ENCODE peak calls at places on chromosomes 4 and X, in five cellular contexts. One of them, this sample, is unnamed.

GRCh38 chrX:69618803-69619202 is 2.9 kb downstream of the EDA start:
- DNase-seq in right lobe of liver: no peak
- DNase-seq in psoas muscle: no peak
- DNase-seq in testis: peak; percentile 14
- DNase-seq in A549: no peak
- DNase-seq in this sample: peak; percentile 17

GRCh38 chr4:121096629-121097028 is 24.3 kb upstream of the NDNF start:
- DNase-seq in right lobe of liver: no peak
- DNase-seq in psoas muscle: no peak
- DNase-seq in testis: no peak
- DNase-seq in A549: no peak
- DNase-seq in this sample: no peak

GRCh38 chr4:12844111-12844510 is 640.0 kb downstream of the RAB28 start:
- DNase-seq in right lobe of liver: no peak
- DNase-seq in psoas muscle: no peak
- DNase-seq in testis: no peak
- DNase-seq in A549: no peak
- DNase-seq in this sample: no peak

GRCh38 chr4:139986621-139987510 is 167.1 kb downstream of the MAML3 start:
- DNase-seq in right lobe of liver: no peak
- DNase-seq in psoas muscle: no peak
- DNase-seq in testis: no peak
- DNase-seq in A549: no peak
- DNase-seq in this sample: peak; percentile 22

GRCh38 chr4:5708171-5708828 is at the start of gene EVC2:
- DNase-seq in right lobe of liver: peak; percentile 54
- DNase-seq in psoas muscle: peak; percentile 81
- DNase-seq in testis: peak; percentile 74
- DNase-seq in A549: peak; percentile 13
- DNase-seq in this sample: peak; percentile 85

GRCh38 chrX:11672213-11672612 is 6.5 kb upstream of the ARHGAP6 start:
- DNase-seq in right lobe of liver: no peak
- DNase-seq in psoas muscle: no peak
- DNase-seq in testis: no peak
- DNase-seq in A549: no peak
- DNase-seq in this sample: no peak

GRCh38 chr4:66091801-66092200 is 421.5 kb upstream of the EPHA5 start:
- DNase-seq in right lobe of liver: no peak
- DNase-seq in psoas muscle: no peak
- DNase-seq in testis: no peak
- DNase-seq in A549: no peak
- DNase-seq in this sample: no peak

GRCh38 chr4:4364061-4364460 is 22.8 kb upstream of the NSG1 start:
- DNase-seq in right lobe of liver: no peak
- DNase-seq in psoas muscle: no peak
- DNase-seq in testis: no peak
- DNase-seq in A549: no peak
- DNase-seq in this sample: no peak

GRCh38 chrX:1502853-1503252 is 34.1 kb downstream of the P2RY8 start:
- DNase-seq in right lobe of liver: no peak
- DNase-seq in psoas muscle: no peak
- DNase-seq in testis: no peak
- DNase-seq in A549: no peak
- DNase-seq in this sample: no peak

GRCh38 chrX:1496076-1496475 is 40.9 kb downstream of the P2RY8 start:
- DNase-seq in right lobe of liver: no peak
- DNase-seq in psoas muscle: no peak
- DNase-seq in testis: no peak
- DNase-seq in A549: no peak
- DNase-seq in this sample: no peak

GRCh38 chrX:1506916-1507315 is 30.1 kb downstream of the P2RY8 start:
- DNase-seq in right lobe of liver: no peak
- DNase-seq in psoas muscle: no peak
- DNase-seq in testis: no peak
- DNase-seq in A549: no peak
- DNase-seq in this sample: no peak

GRCh38 chrX:1502241-1502640 is 34.7 kb downstream of the P2RY8 start:
- DNase-seq in right lobe of liver: no peak
- DNase-seq in psoas muscle: no peak
- DNase-seq in testis: no peak
- DNase-seq in A549: no peak
- DNase-seq in this sample: no peak

GRCh38 chrX:1500701-1501624 is 36.0 kb downstream of the P2RY8 start:
- DNase-seq in right lobe of liver: no peak
- DNase-seq in psoas muscle: no peak
- DNase-seq in testis: no peak
- DNase-seq in A549: no peak
- DNase-seq in this sample: no peak
- H3K4me3 ChIP-seq in right lobe of liver: no peak overlapping the region
- H3K4me3 ChIP-seq in psoas muscle: peak overlapping the region; percentile 38
- H3K4me3 ChIP-seq in testis: no peak overlapping the region
- H3K4me3 ChIP-seq in A549: no peak overlapping the region
- H3K4me3 ChIP-seq in this sample: peak overlapping the region; percentile 15

GRCh38 chr4:118972167-118972566 is 83.5 kb downstream of the SYNPO2 start:
- DNase-seq in right lobe of liver: no peak
- DNase-seq in psoas muscle: no peak
- DNase-seq in testis: peak; percentile 21
- DNase-seq in A549: no peak
- DNase-seq in this sample: no peak
- H3K4me1 ChIP-seq in right lobe of liver: peaks cover 9% of the 10 kb centered on the region
- H3K4me1 ChIP-seq in psoas muscle: peaks cover 51% of the 10 kb centered on the region
- H3K4me1 ChIP-seq in testis: peaks cover 34% of the 10 kb centered on the region
- H3K4me1 ChIP-seq in A549: peaks cover 3% of the 10 kb centered on the region
- H3K4me1 ChIP-seq in this sample: peaks cover 82% of the 10 kb centered on the region

DNA sequence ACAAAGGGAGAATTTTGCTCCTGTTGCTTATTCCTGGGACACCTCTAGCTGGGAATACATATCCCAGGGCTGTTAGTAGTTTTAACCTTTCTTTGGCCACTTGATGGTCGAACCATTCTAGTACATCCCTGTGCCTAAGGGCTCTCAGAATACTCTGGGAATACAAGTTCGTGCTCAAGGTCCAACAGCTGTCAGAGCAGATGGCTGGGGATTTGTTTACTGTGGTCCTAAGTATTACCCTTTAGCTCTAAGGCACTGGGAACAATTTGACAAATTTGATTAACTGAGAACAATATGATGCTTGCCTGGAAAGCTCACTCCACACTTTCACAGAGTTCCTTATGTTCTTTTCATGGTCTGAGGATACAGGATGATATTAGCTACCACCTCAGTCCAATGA is 47.3 kb upstream of the PHOX2B start:
- DNase-seq in right lobe of liver: no peak
- DNase-seq in psoas muscle: no peak
- DNase-seq in testis: no peak
- DNase-seq in A549: no peak
- DNase-seq in this sample: no peak
- H3K4me3 ChIP-seq in right lobe of liver: no peak overlapping the region
- H3K4me3 ChIP-seq in psoas muscle: no peak overlapping the region
- H3K4me3 ChIP-seq in testis: no peak overlapping the region
- H3K4me3 ChIP-seq in A549: no peak overlapping the region
- H3K4me3 ChIP-seq in this sample: no peak overlapping the region

GRCh38 chrX:147912093-147912801 is 528 bp downstream of the FMR1 start:
- DNase-seq in right lobe of liver: peak; percentile 28
- DNase-seq in psoas muscle: peak; percentile 16
- DNase-seq in testis: peak; percentile 35
- DNase-seq in A549: peak; percentile 22
- DNase-seq in this sample: peak; percentile 41

GRCh38 chrX:147916375-147916968 is 4.8 kb downstream of the FMR1 start:
- DNase-seq in right lobe of liver: no peak
- DNase-seq in psoas muscle: no peak
- DNase-seq in testis: no peak
- DNase-seq in A549: no peak
- DNase-seq in this sample: no peak

GRCh38 chrX:147913570-147913969 is 1.9 kb downstream of the FMR1 start:
- DNase-seq in right lobe of liver: no peak
- DNase-seq in psoas muscle: no peak
- DNase-seq in testis: no peak
- DNase-seq in A549: no peak
- DNase-seq in this sample: no peak

GRCh38 chrX:147911192-147912022 is at the start of gene FMR1:
- DNase-seq in right lobe of liver: peak; percentile 94
- DNase-seq in psoas muscle: peak; percentile 92
- DNase-seq in testis: peak; percentile 96
- DNase-seq in A549: peak; percentile 94
- DNase-seq in this sample: peak; percentile 96

GRCh38 chrX:147914609-147915008 is 2.9 kb downstream of the FMR1 start:
- DNase-seq in right lobe of liver: no peak
- DNase-seq in psoas muscle: no peak
- DNase-seq in testis: no peak
- DNase-seq in A549: no peak
- DNase-seq in this sample: no peak
- H3K4me1 ChIP-seq in right lobe of liver: no peaks in the 10 kb centered on the region
- H3K4me1 ChIP-seq in psoas muscle: peaks cover 2% of the 10 kb centered on the region
- H3K4me1 ChIP-seq in testis: no peaks in the 10 kb centered on the region
- H3K4me1 ChIP-seq in A549: peaks cover 30% of the 10 kb centered on the region
- H3K4me1 ChIP-seq in this sample: no peaks in the 10 kb centered on the region

DNA sequence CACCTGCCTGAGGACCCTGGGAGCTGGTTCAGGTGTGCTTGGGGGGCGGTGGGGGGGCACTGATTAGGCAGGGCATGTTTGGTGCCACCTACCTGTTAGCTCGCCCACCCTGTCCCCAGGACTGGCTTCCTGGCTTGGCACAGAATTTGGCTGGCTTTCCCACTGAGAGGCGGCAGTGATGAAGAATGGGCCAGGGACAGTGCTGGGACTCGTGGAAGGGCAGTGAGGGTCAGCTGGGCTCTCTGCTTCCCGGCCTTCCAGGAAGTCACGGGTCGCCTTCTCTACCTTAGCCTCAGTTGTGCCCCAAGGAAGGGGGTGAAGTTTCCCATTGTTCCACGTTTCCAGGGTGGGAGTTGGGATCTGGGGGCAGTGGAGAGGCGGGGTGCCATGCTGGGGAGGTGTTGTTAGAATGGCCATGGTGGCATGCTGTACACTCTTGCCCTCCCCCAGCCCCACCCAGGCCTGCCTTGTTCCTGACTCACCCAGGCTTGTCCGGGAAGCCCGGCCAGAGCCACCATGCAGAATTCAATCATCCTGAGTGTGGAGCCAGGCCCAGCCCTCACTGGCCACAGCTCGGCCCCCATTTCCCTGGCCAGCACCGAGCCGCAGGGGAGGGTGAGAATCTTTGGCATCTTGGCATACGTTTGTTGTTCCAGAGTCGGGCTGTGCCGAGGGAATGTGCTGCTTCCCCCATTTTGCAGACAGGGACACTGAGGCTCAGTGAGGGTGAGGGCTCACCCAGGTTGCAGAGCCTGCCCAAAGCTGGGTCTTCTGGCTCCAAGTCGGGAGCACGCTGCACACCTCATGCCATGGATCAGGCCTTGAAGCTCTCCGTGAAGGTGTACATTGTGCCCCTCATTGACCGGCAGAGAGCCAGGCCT is 21.9 kb upstream of the GPR78 start:
- DNase-seq in right lobe of liver: no peak
- DNase-seq in psoas muscle: no peak
- DNase-seq in testis: no peak
- DNase-seq in A549: no peak
- DNase-seq in this sample: no peak
- H3K4me3 ChIP-seq in right lobe of liver: no peak overlapping the region
- H3K4me3 ChIP-seq in psoas muscle: no peak overlapping the region
- H3K4me3 ChIP-seq in testis: no peak overlapping the region
- H3K4me3 ChIP-seq in A549: no peak overlapping the region
- H3K4me3 ChIP-seq in this sample: no peak overlapping the region

DNA sequence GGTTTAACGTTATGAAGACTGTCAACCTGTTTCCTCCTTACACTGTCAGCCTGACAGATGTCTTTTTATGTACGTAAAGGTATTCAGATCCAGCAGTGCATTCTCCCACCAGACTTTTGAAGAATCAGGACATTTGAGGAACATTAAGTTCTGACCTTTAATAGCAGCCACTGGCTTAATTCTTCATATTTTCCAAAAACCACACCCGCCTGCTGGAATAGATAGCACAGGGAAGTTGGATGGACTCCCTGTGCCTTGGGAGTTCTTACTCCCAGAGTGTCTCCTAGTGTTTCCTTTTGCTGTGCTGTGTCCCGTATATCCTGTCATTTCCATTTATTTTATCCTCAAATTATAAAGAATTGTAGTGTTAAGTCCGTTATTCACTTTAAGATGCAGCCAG is 94.5 kb downstream of the AFF1 start:
- DNase-seq in right lobe of liver: no peak
- DNase-seq in psoas muscle: no peak
- DNase-seq in testis: peak; percentile 72
- DNase-seq in A549: no peak
- DNase-seq in this sample: no peak
- H3K4me1 ChIP-seq in right lobe of liver: peaks cover 85% of the 10 kb centered on the region
- H3K4me1 ChIP-seq in psoas muscle: peaks cover 100% of the 10 kb centered on the region
- H3K4me1 ChIP-seq in testis: peaks cover 84% of the 10 kb centered on the region
- H3K4me1 ChIP-seq in A549: peaks cover 73% of the 10 kb centered on the region
- H3K4me1 ChIP-seq in this sample: peaks cover 97% of the 10 kb centered on the region

DNA sequence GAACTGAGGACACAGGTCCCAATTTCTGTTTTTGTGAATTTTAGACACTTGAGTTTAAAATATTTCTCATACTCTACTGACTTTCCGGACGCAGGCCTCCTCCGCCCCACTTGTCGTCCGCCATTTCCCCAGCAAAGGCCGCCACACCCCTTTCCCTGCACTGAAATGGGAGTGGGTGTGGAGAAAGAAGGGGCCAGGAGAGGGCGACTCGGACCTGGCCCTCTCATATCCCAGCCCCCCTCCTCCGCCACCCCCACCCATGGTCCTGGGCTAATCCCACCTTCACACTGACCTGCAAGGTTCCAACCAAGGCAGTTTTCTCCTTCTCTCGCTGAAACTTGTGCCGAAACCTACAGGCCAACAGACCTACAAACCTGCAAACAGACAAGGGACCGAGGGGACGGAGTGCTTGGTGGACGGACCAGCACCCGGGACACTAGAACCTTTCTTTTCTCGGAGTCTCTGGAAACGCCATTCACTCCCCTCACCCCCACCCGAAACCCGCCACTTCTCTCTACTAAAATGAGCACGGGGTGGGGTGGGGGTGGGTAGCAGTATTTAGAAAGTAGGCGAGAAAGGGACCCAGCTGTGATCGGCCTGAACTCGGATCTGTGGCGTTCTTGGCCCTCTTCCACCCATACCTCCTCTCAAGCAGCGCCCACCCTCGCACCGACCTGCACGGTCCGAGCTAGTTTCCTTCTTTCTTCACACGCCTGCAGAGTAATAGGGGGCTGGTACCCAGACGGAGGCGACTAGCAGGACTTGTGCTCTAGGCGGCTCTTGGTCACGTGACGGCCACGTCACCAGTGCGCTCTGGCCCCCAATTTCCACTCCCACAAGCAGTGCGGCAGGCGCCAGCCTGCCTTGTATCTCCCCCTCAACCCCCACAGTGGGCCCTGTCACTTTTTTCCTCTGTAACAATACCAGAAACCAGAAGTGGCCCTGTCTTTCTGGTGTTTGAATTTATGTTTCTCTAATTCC is at the start of gene ARMCX6:
- DNase-seq in right lobe of liver: peak; percentile 78
- DNase-seq in psoas muscle: peak; percentile 71
- DNase-seq in testis: peak; percentile 88
- DNase-seq in A549: peak; percentile 70
- DNase-seq in this sample: peak; percentile 86
- H3K4me3 ChIP-seq in right lobe of liver: peak within 1 kb of the TSS; percentile 58
- H3K4me3 ChIP-seq in psoas muscle: peak within 1 kb of the TSS; percentile 72
- H3K4me3 ChIP-seq in testis: peak within 1 kb of the TSS; percentile 53
- H3K4me3 ChIP-seq in A549: peak within 1 kb of the TSS; percentile 99
- H3K4me3 ChIP-seq in this sample: peak within 1 kb of the TSS; percentile 80

GRCh38 chr4:57191523-57192034 is 81.4 kb upstream of the IGFBP7 start:
- DNase-seq in right lobe of liver: no peak
- DNase-seq in psoas muscle: no peak
- DNase-seq in testis: no peak
- DNase-seq in A549: no peak
- DNase-seq in this sample: no peak
- H3K4me1 ChIP-seq in right lobe of liver: no peaks in the 10 kb centered on the region
- H3K4me1 ChIP-seq in psoas muscle: no peaks in the 10 kb centered on the region
- H3K4me1 ChIP-seq in testis: no peaks in the 10 kb centered on the region
- H3K4me1 ChIP-seq in A549: no peaks in the 10 kb centered on the region
- H3K4me1 ChIP-seq in this sample: no peaks in the 10 kb centered on the region

This sample was measured in heart left ventricle.